ENCODE peak calls at places on chromosomes 7 and 10, in nine cellular contexts. O is fibroblast of pulmonary artery, L is PC-3, X is mucosa of descending colon, C is K562, N is psoas muscle, Z is glutamatergic neuron, W is mammary epithelial cell, A is esophagus squamous epithelium. T is an unnamed sample.

GRCh38 chr10:88934900-88935672 is 17.5 kb downstream of the ACTA2 start:
- DNase-seq in L (peak), O (peak), N (peak), A (no peak), W (peak), X (peak), C (peak), Z (peak), T (peak)

GRCh38 chr7:24911213-24911603 is 68.8 kb downstream of the OSBPL3 start:
- DNase-seq in N (no peak), O (no peak), A (no peak), C (no peak), W (no peak), X (no peak), L (no peak), Z (no peak), T (no peak)

GRCh38 chr10:119079572-119080520 is 771 bp downstream of the EIF3A start:
- DNase-seq in N (peak), A (peak), O (peak), X (peak), L (peak), C (peak), Z (peak), W (peak), T (peak)

GRCh38 chr10:67783576-67784294 is 54.3 kb downstream of the DNAJC12 start:
- DNase-seq in O (no peak), W (no peak), X (peak), A (no peak), L (no peak), Z (no peak), C (no peak), N (no peak), T (no peak)

GRCh38 chr7:104327963-104328307 is 468 bp upstream of the LHFPL3 start:
- DNase-seq in Z (peak), N (no peak), X (peak), L (no peak), W (no peak), O (no peak), C (no peak), A (no peak), T (no peak)

GRCh38 chr10:6394084-6394483 is 186.0 kb downstream of the PRKCQ start:
- DNase-seq in O (no peak), C (no peak), A (no peak), L (no peak), X (peak), Z (no peak), N (no peak), W (no peak), T (no peak)

GRCh38 chr10:91909178-91909677 is at the start of gene FGFBP3:
- DNase-seq in N (no peak), X (no peak), A (no peak), W (peak), O (peak), C (peak), Z (peak), L (peak), T (peak)

GRCh38 chr7:108245523-108246226 is 115.5 kb upstream of the LAMB4 start:
- DNase-seq in A (no peak), C (no peak), X (no peak), N (no peak), W (no peak), O (no peak), L (no peak), Z (no peak), T (no peak)

GRCh38 chr10:100970076-100970913 is 991 bp downstream of the SEMA4G start:
- DNase-seq in X (peak), Z (peak), A (no peak), N (no peak), L (no peak), W (no peak), C (peak), O (no peak), T (peak)

GRCh38 chr10:4708123-4708759 is 117.8 kb upstream of the AKR1E2 start:
- DNase-seq in C (peak), N (no peak), A (no peak), O (no peak), X (no peak), L (no peak), W (no peak), Z (peak), T (no peak)

GRCh38 chr7:126690104-126690503 is 562.6 kb downstream of the GRM8 start:
- DNase-seq in C (no peak), N (no peak), O (no peak), L (no peak), W (no peak), A (no peak), Z (no peak), X (no peak), T (no peak)

GRCh38 chr10:42975005-42975493 is 101.8 kb upstream of the RET start:
- DNase-seq in N (no peak), W (no peak), C (no peak), O (no peak), X (peak), Z (peak), A (no peak), L (no peak), T (no peak)

GRCh38 chr10:10642741-10643280 is 374.9 kb upstream of the CELF2 start:
- DNase-seq in L (no peak), Z (no peak), N (peak), O (peak), X (no peak), A (no peak), C (no peak), W (no peak), T (no peak)

GRCh38 chr10:61248013-61248412 is 205.2 kb downstream of the TMEM26 start:
- DNase-seq in N (no peak), W (no peak), Z (no peak), L (no peak), A (no peak), C (no peak), O (no peak), X (no peak), T (no peak)

GRCh38 chr10:80767940-80768339 is 230.2 kb downstream of the SH2D4B start:
- DNase-seq in N (no peak), X (no peak), A (no peak), L (no peak), Z (no peak), O (no peak), W (no peak), C (peak), T (no peak)

GRCh38 chr7:38178695-38179344 is 775 bp downstream of the STARD3NL start:
- DNase-seq in O (peak), Z (no peak), W (no peak), L (no peak), X (no peak), A (no peak), N (no peak), C (no peak), T (peak)

GRCh38 chr10:9550810-9551209 is 1466.9 kb upstream of the CELF2 start:
- DNase-seq in W (no peak), X (no peak), N (no peak), O (no peak), L (no peak), A (no peak), C (no peak), Z (no peak), T (no peak)

GRCh38 chr10:113447278-113447677 is 105.6 kb upstream of the HABP2 start:
- DNase-seq in Z (no peak), C (no peak), N (no peak), A (no peak), O (no peak), W (no peak), L (no peak), X (no peak), T (no peak)

GRCh38 chr7:78296689-78297371 is 498.3 kb downstream of the PHTF2 start:
- DNase-seq in W (no peak), N (no peak), Z (no peak), C (no peak), L (peak), A (no peak), X (no peak), O (no peak), T (no peak)

GRCh38 chr10:4984971-4985594 is 18.6 kb downstream of the AKR1C2 start:
- DNase-seq in Z (no peak), C (no peak), L (no peak), W (no peak), A (no peak), N (no peak), O (peak), X (no peak), T (no peak)

GRCh38 chr7:121521681-121522405 is 125.7 kb upstream of the FAM3C start:
- DNase-seq in L (no peak), X (no peak), C (no peak), Z (no peak), W (no peak), A (no peak), O (no peak), N (no peak), T (no peak)

GRCh38 chr10:126565871-126566270 is 104.6 kb downstream of the C10orf90 start:
- DNase-seq in L (no peak), O (no peak), X (no peak), W (no peak), N (no peak), A (no peak), C (no peak), Z (no peak), T (no peak)

GRCh38 chr10:126563361-126563760 is 107.1 kb downstream of the C10orf90 start:
- DNase-seq in X (no peak), W (no peak), A (no peak), N (no peak), Z (no peak), O (no peak), L (no peak), C (no peak), T (no peak)

GRCh38 chr10:126564297-126564888 is 106.1 kb downstream of the C10orf90 start:
- DNase-seq in N (no peak), Z (no peak), L (no peak), O (no peak), X (no peak), C (no peak), W (no peak), A (no peak), T (no peak)

GRCh38 chr10:126562209-126562680 is 108.2 kb downstream of the C10orf90 start:
- DNase-seq in N (no peak), C (no peak), W (no peak), A (no peak), X (no peak), O (no peak), L (no peak), Z (no peak), T (no peak)

GRCh38 chr10:126565456-126565855 is 105.0 kb downstream of the C10orf90 start:
- DNase-seq in N (no peak), Z (no peak), A (no peak), X (no peak), O (no peak), C (peak), L (no peak), W (no peak), T (no peak)
- TF ChIP-seq CTCF in N (no peak), Z (no peak), A (no peak), X (no peak), O (no peak), C (no peak), L (no peak), W (no peak), T (no peak)

GRCh38 chr10:129244298-129244697 is 222.7 kb upstream of the MGMT start:
- DNase-seq in A (no peak), L (no peak), N (no peak), Z (no peak), C (no peak), W (no peak), O (no peak), X (no peak), T (no peak)

GRCh38 chr10:129244757-129245156 is 222.3 kb upstream of the MGMT start:
- DNase-seq in Z (no peak), N (no peak), W (no peak), L (no peak), A (no peak), O (no peak), X (no peak), C (no peak), T (no peak)

GRCh38 chr10:129236411-129236810 is 230.6 kb upstream of the MGMT start:
- DNase-seq in L (no peak), C (no peak), Z (no peak), W (no peak), O (no peak), N (no peak), X (no peak), A (no peak), T (no peak)

DNA sequence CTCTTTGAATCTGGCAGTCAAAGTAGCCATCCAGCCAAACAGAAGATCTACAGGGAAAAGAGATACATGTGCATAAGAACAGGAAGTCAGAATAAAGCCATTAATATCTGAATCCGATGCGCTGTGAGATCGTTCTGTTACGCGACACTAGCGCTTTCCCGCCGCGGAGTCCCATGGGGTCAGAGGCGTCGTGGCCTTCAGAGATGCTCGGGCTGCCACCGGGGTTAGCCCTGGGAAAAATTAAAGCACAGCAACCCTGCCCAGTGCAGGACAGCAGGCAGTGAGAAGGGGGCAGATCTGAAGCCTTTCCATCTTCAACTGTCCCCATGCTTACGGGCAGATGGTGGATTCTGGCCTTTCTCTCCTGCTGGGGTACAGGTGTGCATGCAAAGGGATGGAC is 225.6 kb upstream of the MGMT start:
- DNase-seq in X (no peak), L (no peak), A (no peak), O (no peak), Z (no peak), N (no peak), C (no peak), W (no peak), T (no peak)
- TF ChIP-seq CTCF in X (no peak), L (no peak), A (no peak), O (no peak), Z (no peak), N (no peak), C (no peak), W (no peak), T (no peak)

DNA sequence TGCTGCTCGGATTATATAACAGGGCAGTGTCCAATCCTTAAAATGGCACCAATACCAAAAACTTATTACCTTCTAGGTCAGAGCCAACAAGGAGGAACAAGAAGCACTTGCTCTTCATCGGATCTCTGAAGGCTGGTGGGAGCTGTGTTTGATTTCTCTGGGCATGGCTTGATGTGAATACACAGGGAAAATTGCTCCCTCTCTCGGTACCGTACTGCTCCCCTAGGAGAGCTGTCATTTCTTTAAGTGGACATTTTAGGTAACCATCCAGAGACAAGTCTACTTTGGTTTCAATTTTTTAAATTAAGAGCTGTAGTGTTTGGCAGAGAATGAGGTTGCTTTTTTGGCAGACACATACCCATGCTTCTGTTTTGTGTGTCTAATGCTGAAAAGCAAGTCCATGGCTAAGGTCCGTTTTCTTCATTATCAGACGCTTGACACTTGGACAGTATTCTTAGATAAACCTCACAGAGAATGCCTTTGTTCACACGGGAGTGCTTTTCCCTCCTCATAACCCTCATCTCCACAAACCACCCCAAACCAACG is 61.2 kb upstream of the TRIL start:
- DNase-seq in A (no peak), C (no peak), O (peak), X (no peak), N (no peak), Z (no peak), L (no peak), W (no peak), T (no peak)
- TF ChIP-seq CTCF in A (no peak), C (no peak), O (peak), X (no peak), N (peak), Z (no peak), L (no peak), W (no peak), T (no peak)

GRCh38 chr10:27741173-27742091 is 4.2 kb downstream of the MKX start:
- DNase-seq in A (no peak), Z (peak), C (no peak), X (peak), L (no peak), N (peak), W (no peak), O (no peak), T (peak)
- TF ChIP-seq CTCF in A (no peak), Z (no peak), C (no peak), X (no peak), L (no peak), N (no peak), W (no peak), O (no peak), T (no peak)

GRCh38 chr10:48254745-48255144 is 19.8 kb downstream of the FRMPD2 start:
- DNase-seq in X (no peak), A (no peak), O (no peak), L (no peak), C (no peak), N (no peak), Z (no peak), W (no peak), T (no peak)

GRCh38 chr10:48258083-48258482 is 16.4 kb downstream of the FRMPD2 start:
- DNase-seq in X (no peak), A (no peak), N (no peak), W (no peak), C (no peak), O (no peak), L (no peak), Z (no peak), T (no peak)

GRCh38 chr10:48257407-48257961 is 17.0 kb downstream of the FRMPD2 start:
- DNase-seq in X (no peak), O (no peak), A (no peak), Z (no peak), N (no peak), C (no peak), L (no peak), W (no peak), T (no peak)

GRCh38 chr10:48253970-48254657 is 20.4 kb downstream of the FRMPD2 start:
- DNase-seq in A (no peak), W (peak), O (peak), C (no peak), L (peak), Z (no peak), N (no peak), X (no peak), T (no peak)

DNA sequence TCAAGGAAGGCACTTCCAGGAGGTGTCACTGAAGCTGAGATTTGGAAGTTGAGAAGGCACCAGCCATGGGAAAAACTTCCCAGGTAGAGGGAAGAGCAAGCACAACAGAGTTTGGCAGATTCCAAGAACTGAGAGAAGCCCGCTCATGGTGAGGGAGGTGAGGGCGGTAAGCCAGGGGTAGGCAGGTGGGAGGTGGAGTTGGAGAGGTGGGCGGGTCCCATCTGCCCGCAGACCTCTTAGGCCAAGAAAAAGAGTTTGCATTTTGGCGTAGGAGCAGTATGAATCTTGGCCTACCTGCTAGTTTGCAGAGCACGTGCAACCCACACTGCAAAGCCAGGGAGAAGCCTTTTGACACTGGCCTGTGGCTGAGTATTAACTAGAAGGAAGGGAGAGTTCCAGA is 18.8 kb downstream of the FRMPD2 start:
- DNase-seq in A (no peak), X (no peak), N (no peak), O (no peak), Z (no peak), L (no peak), W (no peak), C (no peak), T (no peak)
- TF ChIP-seq CTCF in A (no peak), X (no peak), N (no peak), O (no peak), Z (no peak), L (no peak), W (no peak), C (no peak), T (no peak)

DNA sequence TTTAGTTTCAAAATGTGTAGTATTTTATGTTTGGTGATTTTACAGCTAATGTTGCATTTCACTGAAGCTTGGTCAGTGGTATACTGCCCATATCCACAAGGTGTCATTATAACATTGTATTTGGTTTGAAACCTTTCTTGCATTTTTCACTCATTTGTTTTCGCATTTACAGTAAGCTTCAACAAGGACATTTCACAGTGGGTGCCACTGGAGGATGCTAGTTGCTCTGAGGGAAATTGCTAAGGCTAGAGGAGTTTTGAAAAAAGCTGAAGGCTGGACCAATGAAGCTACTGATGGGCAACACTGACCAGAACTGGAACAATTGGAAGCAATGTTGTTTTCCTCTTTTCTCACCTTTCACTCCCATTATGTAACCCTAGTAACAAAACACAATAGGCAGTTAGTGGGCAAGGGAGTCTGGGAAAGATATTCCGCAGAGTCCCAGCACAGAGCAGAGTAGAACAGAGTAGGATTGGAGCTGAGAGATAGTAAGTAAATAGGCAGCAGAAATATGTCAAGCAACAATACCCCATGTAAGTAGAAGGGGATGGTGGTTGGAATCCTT is 23.6 kb upstream of the SRI start:
- DNase-seq in X (no peak), Z (no peak), O (peak), W (peak), A (no peak), L (peak), N (no peak), C (no peak), T (peak)
- TF ChIP-seq CTCF in X (no peak), Z (peak), O (peak), W (peak), A (peak), L (peak), N (peak), C (peak), T (peak)

GRCh38 chr10:78424721-78425120 is 391.1 kb downstream of the RPS24 start:
- DNase-seq in L (peak), A (no peak), N (no peak), C (peak), Z (no peak), W (no peak), X (no peak), O (peak), T (no peak)
- TF ChIP-seq CTCF in L (peak), A (no peak), N (no peak), C (peak), Z (peak), W (peak), X (no peak), O (peak), T (no peak)

GRCh38 chr7:139721844-139722243 is 56.0 kb downstream of the HIPK2 start:
- DNase-seq in X (no peak), Z (no peak), A (no peak), C (no peak), L (no peak), N (no peak), W (no peak), O (no peak), T (no peak)

GRCh38 chr7:139722604-139723003 is 55.2 kb downstream of the HIPK2 start:
- DNase-seq in C (no peak), Z (no peak), W (no peak), A (no peak), X (no peak), O (no peak), L (no peak), N (no peak), T (no peak)

GRCh38 chr7:139721417-139721816 is 56.4 kb downstream of the HIPK2 start:
- DNase-seq in C (no peak), L (no peak), Z (no peak), W (no peak), O (no peak), N (no peak), X (no peak), A (no peak), T (no peak)

GRCh38 chr7:139720186-139720585 is 57.6 kb downstream of the HIPK2 start:
- DNase-seq in O (no peak), C (no peak), A (no peak), L (no peak), Z (no peak), N (no peak), X (no peak), W (no peak), T (no peak)

DNA sequence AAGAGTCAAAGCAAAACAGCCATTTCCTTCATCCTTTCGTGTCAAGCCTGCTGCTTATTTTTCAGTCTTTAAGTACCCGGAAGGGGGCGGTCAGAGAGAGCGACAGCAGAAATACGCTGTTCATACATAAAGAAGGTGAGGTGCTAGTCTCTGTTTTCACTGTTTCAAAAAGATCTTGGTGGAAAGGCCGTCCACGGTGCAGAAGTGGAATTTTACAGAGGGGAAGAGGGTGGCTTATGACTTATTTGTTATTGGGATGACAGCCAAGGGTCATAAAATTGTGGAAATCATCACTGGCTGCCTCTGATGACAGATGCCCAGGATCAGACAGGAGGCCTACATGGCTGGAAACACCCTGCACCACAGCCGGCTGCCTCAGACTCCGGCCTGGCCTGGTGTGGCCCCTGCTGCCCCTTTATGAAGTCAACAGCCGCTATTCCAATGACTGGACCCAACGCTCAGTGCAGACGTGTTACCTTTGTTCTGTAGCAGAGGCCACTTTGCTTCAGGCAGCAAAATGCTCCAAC is 57.0 kb downstream of the HIPK2 start:
- DNase-seq in N (no peak), Z (no peak), O (no peak), A (no peak), W (no peak), L (peak), C (no peak), X (peak), T (no peak)
- TF ChIP-seq CTCF in N (no peak), Z (no peak), O (no peak), A (no peak), W (no peak), L (no peak), C (no peak), X (no peak), T (no peak)

T was measured in GM20000.